ENCODE peak calls at places on chromosome 18, in six cellular contexts. X, N, Q, C, Z and S are unnamed samples.

GRCh38 chr18:75844102-75844604 is 416.6 kb upstream of the SMIM21 start:
- DNase-seq in X (no peak), N (no peak), Q (no peak), C (no peak), Z (no peak), S (no peak)

GRCh38 chr18:44651453-44651852 is 29.2 kb upstream of the SETBP1 start:
- DNase-seq in X (no peak), N (peak; percentile 54), Q (no peak), C (peak; percentile 98), Z (no peak), S (peak; percentile 70)

GRCh38 chr18:61657066-61657732 is 235.6 kb downstream of the RNF152 start:
- DNase-seq in X (no peak), N (no peak), Q (no peak), C (no peak), Z (no peak), S (no peak)

GRCh38 chr18:77113361-77114069 is 19.1 kb downstream of the MBP start:
- DNase-seq in X (no peak), N (no peak), Q (no peak), C (peak; percentile 32), Z (no peak), S (no peak)

GRCh38 chr18:77002496-77002895 is 130.1 kb downstream of the MBP start:
- DNase-seq in X (no peak), N (no peak), Q (no peak), C (no peak), Z (no peak), S (no peak)

GRCh38 chr18:45186832-45187231 is 428.4 kb upstream of the SLC14A2 start:
- DNase-seq in X (no peak), N (no peak), Q (no peak), C (no peak), Z (no peak), S (no peak)

GRCh38 chr18:52216686-52217085 is 123.3 kb upstream of the DCC start:
- DNase-seq in X (no peak), N (no peak), Q (no peak), C (no peak), Z (no peak), S (no peak)

GRCh38 chr18:7677424-7677823 is 110.3 kb downstream of the PTPRM start:
- DNase-seq in X (no peak), N (no peak), Q (no peak), C (no peak), Z (no peak), S (no peak)

GRCh38 chr18:58176915-58177717 is 133.1 kb downstream of the NEDD4L start:
- DNase-seq in X (no peak), N (peak; percentile 95), Q (no peak), C (no peak), Z (no peak), S (peak; percentile 86)

GRCh38 chr18:65608471-65608870 is 142.3 kb upstream of the CDH7 start:
- DNase-seq in X (no peak), N (no peak), Q (no peak), C (no peak), Z (no peak), S (no peak)

GRCh38 chr18:59961086-59961485 is 61.3 kb downstream of the PMAIP1 start:
- DNase-seq in X (no peak), N (no peak), Q (no peak), C (peak; percentile 19), Z (no peak), S (no peak)

DNA sequence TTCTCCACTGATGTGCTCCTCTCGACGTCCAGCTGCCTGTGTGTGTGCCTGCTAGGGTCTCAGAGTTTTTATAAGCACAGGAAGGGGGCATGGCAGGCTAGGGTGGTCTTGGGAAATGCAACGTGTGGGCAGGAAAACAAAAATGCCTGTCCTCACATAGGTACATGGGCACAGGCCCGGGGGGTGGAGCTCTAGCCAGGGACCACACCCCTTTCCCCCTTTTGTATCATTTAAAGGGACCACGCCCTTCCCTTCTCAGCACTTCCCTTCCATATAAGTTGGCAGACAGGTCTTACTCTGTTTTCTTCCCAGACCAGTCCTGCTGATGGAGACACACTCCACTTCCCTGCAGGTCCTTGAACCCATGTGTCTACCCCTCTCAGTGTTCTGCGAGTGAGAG is 645.0 kb downstream of the CBLN2 start:
- DNase-seq in X (no peak), N (no peak), Q (no peak), C (no peak), Z (no peak), S (no peak)
- H2BK15ac ChIP-seq in X (no peak overlapping the region), N (no peak overlapping the region), Q (no peak overlapping the region), C (no peak overlapping the region), Z (no peak overlapping the region), S (no peak overlapping the region)

GRCh38 chr18:80109676-80110078 is 615 bp downstream of the ADNP2 start:
- DNase-seq in X (no peak), N (peak; percentile 31), Q (peak; percentile 67), C (peak; percentile 76), Z (peak; percentile 43), S (peak; percentile 68)
- H3K18ac ChIP-seq in X (no peak overlapping the region), N (peak overlapping the region; percentile 69), Q (no peak overlapping the region), C (peak overlapping the region; percentile 98), Z (peak overlapping the region; percentile 84), S (peak overlapping the region; percentile 93)

GRCh38 chr18:48860276-48861180 is 90.2 kb downstream of the SMAD7 start:
- DNase-seq in X (no peak), N (no peak), Q (no peak), C (peak; percentile 86), Z (peak; percentile 82), S (no peak)

GRCh38 chr18:48857023-48857694 is 93.6 kb downstream of the SMAD7 start:
- DNase-seq in X (no peak), N (no peak), Q (no peak), C (no peak), Z (no peak), S (no peak)

GRCh38 chr18:48861181-48861715 is 89.5 kb downstream of the SMAD7 start:
- DNase-seq in X (no peak), N (no peak), Q (peak; percentile 56), C (no peak), Z (no peak), S (no peak)

GRCh38 chr18:48858676-48859075 is 92.1 kb downstream of the SMAD7 start:
- DNase-seq in X (no peak), N (no peak), Q (no peak), C (no peak), Z (no peak), S (peak; percentile 43)

DNA sequence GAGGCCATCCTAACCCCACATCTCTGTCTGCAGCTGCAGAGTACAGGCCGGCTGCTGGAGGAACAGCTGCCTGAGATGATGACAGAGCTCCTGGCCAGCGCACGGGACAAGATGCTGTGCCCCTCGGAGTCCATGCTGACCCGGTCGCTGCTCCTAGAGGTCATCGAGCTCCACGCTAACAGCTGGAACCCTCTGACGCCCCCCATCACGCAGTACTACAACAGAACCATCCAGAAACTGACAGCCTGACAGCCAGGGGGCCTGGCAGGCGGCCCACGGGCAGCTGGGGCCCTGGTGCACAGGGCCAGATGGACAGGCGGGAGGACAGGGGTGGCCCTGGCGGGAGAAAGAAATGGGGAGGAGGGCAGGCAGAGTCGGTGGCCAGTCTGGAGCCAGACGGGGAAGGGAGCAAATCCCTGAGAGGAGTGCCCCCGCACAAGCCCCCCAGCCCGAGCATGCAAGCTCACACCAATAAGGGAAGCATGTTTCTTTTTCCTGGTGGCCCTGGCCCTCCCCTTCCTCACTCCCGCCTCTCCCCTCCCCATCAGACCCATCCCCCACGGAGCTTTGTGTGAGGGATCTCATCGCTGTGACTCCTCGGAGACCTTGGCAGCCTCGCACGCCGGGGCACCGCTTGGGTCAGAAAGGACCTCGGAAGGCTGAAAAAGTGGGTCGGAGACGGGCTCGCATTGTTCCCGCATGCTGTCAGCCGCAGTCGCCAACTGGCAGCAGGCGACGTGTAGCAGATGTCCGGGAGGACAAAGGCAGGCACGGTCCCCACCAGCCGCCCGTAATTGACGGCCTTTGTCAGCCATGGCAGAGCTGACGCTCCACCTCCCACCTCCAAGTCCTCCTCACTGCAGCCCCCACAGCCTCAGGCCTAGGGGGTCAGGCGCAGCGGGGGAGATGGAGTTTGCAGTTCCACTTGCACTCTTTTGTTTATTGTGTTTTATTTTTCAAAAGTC is 91.2 kb downstream of the SMAD7 start:
- DNase-seq in X (no peak), N (no peak), Q (peak; percentile 56), C (peak; percentile 89), Z (peak; percentile 84), S (no peak)
- H3K9ac ChIP-seq in X (no peak overlapping the region), N (no peak overlapping the region), Q (no peak overlapping the region), C (peak overlapping the region; percentile 58), Z (peak overlapping the region; percentile 83), S (no peak overlapping the region)

GRCh38 chr18:70197844-70198243 is 7.6 kb downstream of the RTTN start:
- DNase-seq in X (no peak), N (no peak), Q (no peak), C (no peak), Z (no peak), S (no peak)
- H2BK15ac ChIP-seq in X (no peak overlapping the region), N (no peak overlapping the region), Q (no peak overlapping the region), C (no peak overlapping the region), Z (no peak overlapping the region), S (peak overlapping the region; percentile 40)

DNA sequence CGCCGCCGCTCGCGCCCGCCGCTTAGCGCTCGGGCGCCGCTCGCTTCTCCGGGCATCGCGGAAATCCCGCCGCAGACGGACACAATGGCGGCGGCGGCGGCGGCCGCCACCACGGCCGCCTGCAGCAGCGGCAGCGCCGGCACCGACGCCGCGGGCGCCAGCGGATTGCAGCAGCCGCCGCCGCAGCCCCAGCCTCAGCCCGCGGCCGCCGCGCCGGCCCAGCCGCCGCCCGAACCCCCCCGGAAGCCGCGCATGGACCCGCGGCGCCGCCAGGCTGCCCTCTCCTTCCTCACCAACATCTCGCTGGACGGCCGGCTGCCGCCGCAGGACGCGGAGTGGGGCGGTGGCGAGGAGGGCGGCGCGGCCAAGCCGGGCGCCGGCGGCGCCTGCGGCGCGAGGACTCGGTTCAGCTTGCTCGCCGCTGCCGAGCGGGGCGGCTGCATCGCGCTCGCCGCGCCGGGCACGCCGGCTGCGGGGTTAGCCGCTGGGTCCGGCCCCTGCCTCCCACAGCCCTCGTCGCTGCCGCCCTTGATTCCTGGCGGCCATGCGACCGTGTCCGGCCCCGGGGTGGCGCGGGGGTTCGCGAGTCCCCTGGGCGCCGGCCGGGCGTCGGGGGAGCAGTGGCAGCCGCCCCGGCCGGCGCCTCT is 517 bp downstream of the CABLES1 start:
- DNase-seq in X (no peak), N (no peak), Q (no peak), C (peak; percentile 44), Z (peak; percentile 30), S (peak; percentile 48)
- H3K18ac ChIP-seq in X (no peak overlapping the region), N (no peak overlapping the region), Q (peak overlapping the region; percentile 81), C (peak overlapping the region; percentile 98), Z (peak overlapping the region; percentile 94), S (peak overlapping the region; percentile 86)

GRCh38 chr18:12318334-12318697 is 10.3 kb downstream of the TUBB6 start:
- DNase-seq in X (no peak), N (no peak), Q (no peak), C (no peak), Z (no peak), S (no peak)
- H3K9ac ChIP-seq in X (no peak overlapping the region), N (no peak overlapping the region), Q (no peak overlapping the region), C (no peak overlapping the region), Z (no peak overlapping the region), S (peak overlapping the region; percentile 65)

DNA sequence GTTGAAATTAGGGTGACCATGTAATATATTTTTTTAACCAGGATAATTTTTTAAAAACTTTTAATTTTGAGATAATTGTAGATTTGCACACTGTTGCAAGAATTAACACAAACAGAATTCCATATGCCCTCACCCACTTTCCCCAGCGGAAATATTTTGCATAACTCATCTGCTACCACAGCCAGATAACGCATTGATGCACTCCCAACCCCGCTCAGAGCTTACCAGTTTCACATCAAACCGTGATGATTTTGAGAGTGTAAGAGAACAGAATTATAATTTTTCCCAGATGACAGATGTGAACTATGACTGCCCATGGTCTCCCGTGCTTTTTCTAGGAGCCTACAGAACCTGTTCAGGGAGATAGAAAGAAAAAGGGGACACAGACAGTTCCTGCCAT is 35.2 kb upstream of the LDLRAD4 start:
- DNase-seq in X (no peak), N (no peak), Q (no peak), C (no peak), Z (no peak), S (no peak)
- H2BK15ac ChIP-seq in X (no peak overlapping the region), N (no peak overlapping the region), Q (no peak overlapping the region), C (no peak overlapping the region), Z (no peak overlapping the region), S (no peak overlapping the region)

GRCh38 chr18:74241426-74241825 is 50.3 kb downstream of the CYB5A start:
- DNase-seq in X (no peak), N (no peak), Q (no peak), C (no peak), Z (no peak), S (no peak)
- H3K18ac ChIP-seq in X (no peak overlapping the region), N (no peak overlapping the region), Q (no peak overlapping the region), C (no peak overlapping the region), Z (no peak overlapping the region), S (no peak overlapping the region)